ENCODE peak calls at places on chromosomes 11 and 22, in nine cellular contexts. One of them, this sample, is unnamed.

GRCh38 chr22:19473578-19473977 is 5.4 kb downstream of the UFD1 start:
- DNase-seq in T-helper 17 cell: no peak
- DNase-seq in type B pancreatic cell: no peak
- DNase-seq in CD4-positive, alpha-beta memory T cell: no peak
- DNase-seq in HuH-7.5: no peak
- DNase-seq in A172: peak; percentile 29
- DNase-seq in MM.1S: no peak
- DNase-seq in thoracic aorta: no peak
- DNase-seq in HTR-8/SVneo: no peak
- DNase-seq in this sample: no peak

GRCh38 chr11:3169952-3170755 is 5.0 kb upstream of the OSBPL5 start:
- DNase-seq in T-helper 17 cell: no peak
- DNase-seq in type B pancreatic cell: no peak
- DNase-seq in CD4-positive, alpha-beta memory T cell: no peak
- DNase-seq in HuH-7.5: no peak
- DNase-seq in A172: no peak
- DNase-seq in MM.1S: no peak
- DNase-seq in thoracic aorta: no peak
- DNase-seq in HTR-8/SVneo: no peak
- DNase-seq in this sample: peak; percentile 36

GRCh38 chr11:47603295-47603694 is 9.1 kb upstream of the C1QTNF4 start:
- DNase-seq in T-helper 17 cell: no peak
- DNase-seq in type B pancreatic cell: no peak
- DNase-seq in CD4-positive, alpha-beta memory T cell: no peak
- DNase-seq in HuH-7.5: no peak
- DNase-seq in A172: no peak
- DNase-seq in MM.1S: no peak
- DNase-seq in thoracic aorta: no peak
- DNase-seq in HTR-8/SVneo: no peak
- DNase-seq in this sample: no peak

GRCh38 chr22:27999876-28000275 is 80.8 kb upstream of the PITPNB start:
- DNase-seq in T-helper 17 cell: no peak
- DNase-seq in type B pancreatic cell: no peak
- DNase-seq in CD4-positive, alpha-beta memory T cell: no peak
- DNase-seq in HuH-7.5: no peak
- DNase-seq in A172: no peak
- DNase-seq in MM.1S: no peak
- DNase-seq in thoracic aorta: no peak
- DNase-seq in HTR-8/SVneo: no peak
- DNase-seq in this sample: no peak

GRCh38 chr11:24531528-24531927 is 34.7 kb downstream of the LUZP2 start:
- DNase-seq in T-helper 17 cell: no peak
- DNase-seq in type B pancreatic cell: no peak
- DNase-seq in CD4-positive, alpha-beta memory T cell: no peak
- DNase-seq in HuH-7.5: no peak
- DNase-seq in A172: no peak
- DNase-seq in MM.1S: no peak
- DNase-seq in thoracic aorta: no peak
- DNase-seq in HTR-8/SVneo: no peak
- DNase-seq in this sample: no peak

GRCh38 chr11:19868871-19869270 is 156.2 kb downstream of the NAV2 start:
- DNase-seq in T-helper 17 cell: no peak
- DNase-seq in type B pancreatic cell: no peak
- DNase-seq in CD4-positive, alpha-beta memory T cell: no peak
- DNase-seq in HuH-7.5: no peak
- DNase-seq in A172: no peak
- DNase-seq in MM.1S: no peak
- DNase-seq in thoracic aorta: no peak
- DNase-seq in HTR-8/SVneo: no peak
- DNase-seq in this sample: no peak

GRCh38 chr11:123751777-123752176 is 2.5 kb downstream of the OR6X1 start:
- DNase-seq in T-helper 17 cell: no peak
- DNase-seq in type B pancreatic cell: no peak
- DNase-seq in CD4-positive, alpha-beta memory T cell: no peak
- DNase-seq in HuH-7.5: no peak
- DNase-seq in A172: no peak
- DNase-seq in MM.1S: no peak
- DNase-seq in thoracic aorta: no peak
- DNase-seq in HTR-8/SVneo: no peak
- DNase-seq in this sample: no peak

GRCh38 chr11:10205928-10206327 is 88.1 kb downstream of the SBF2 start:
- DNase-seq in T-helper 17 cell: no peak
- DNase-seq in type B pancreatic cell: no peak
- DNase-seq in CD4-positive, alpha-beta memory T cell: no peak
- DNase-seq in HuH-7.5: no peak
- DNase-seq in A172: no peak
- DNase-seq in MM.1S: no peak
- DNase-seq in thoracic aorta: no peak
- DNase-seq in HTR-8/SVneo: no peak
- DNase-seq in this sample: no peak

GRCh38 chr22:50009765-50010675 is 2.5 kb downstream of the IL17REL start:
- DNase-seq in T-helper 17 cell: peak; percentile 17
- DNase-seq in type B pancreatic cell: peak; percentile 80
- DNase-seq in CD4-positive, alpha-beta memory T cell: peak; percentile 33
- DNase-seq in HuH-7.5: no peak
- DNase-seq in A172: no peak
- DNase-seq in MM.1S: no peak
- DNase-seq in thoracic aorta: no peak
- DNase-seq in HTR-8/SVneo: no peak
- DNase-seq in this sample: no peak

GRCh38 chr11:131511794-131512193 is 141.4 kb downstream of the NTM start:
- DNase-seq in T-helper 17 cell: no peak
- DNase-seq in type B pancreatic cell: no peak
- DNase-seq in CD4-positive, alpha-beta memory T cell: no peak
- DNase-seq in HuH-7.5: no peak
- DNase-seq in A172: no peak
- DNase-seq in MM.1S: peak; percentile 88
- DNase-seq in thoracic aorta: no peak
- DNase-seq in HTR-8/SVneo: no peak
- DNase-seq in this sample: no peak

GRCh38 chr11:63880031-63880841 is 36.7 kb downstream of the RCOR2 start:
- DNase-seq in T-helper 17 cell: no peak
- DNase-seq in type B pancreatic cell: no peak
- DNase-seq in CD4-positive, alpha-beta memory T cell: no peak
- DNase-seq in HuH-7.5: no peak
- DNase-seq in A172: peak; percentile 36
- DNase-seq in MM.1S: no peak
- DNase-seq in thoracic aorta: no peak
- DNase-seq in HTR-8/SVneo: no peak
- DNase-seq in this sample: no peak

GRCh38 chr11:18578975-18579598 is 9.4 kb downstream of the UEVLD start:
- DNase-seq in T-helper 17 cell: no peak
- DNase-seq in type B pancreatic cell: no peak
- DNase-seq in CD4-positive, alpha-beta memory T cell: peak; percentile 54
- DNase-seq in HuH-7.5: no peak
- DNase-seq in A172: peak; percentile 50
- DNase-seq in MM.1S: no peak
- DNase-seq in thoracic aorta: no peak
- DNase-seq in HTR-8/SVneo: no peak
- DNase-seq in this sample: no peak

GRCh38 chr11:15204766-15205165 is 90.0 kb downstream of the INSC start:
- DNase-seq in T-helper 17 cell: no peak
- DNase-seq in type B pancreatic cell: no peak
- DNase-seq in CD4-positive, alpha-beta memory T cell: no peak
- DNase-seq in HuH-7.5: no peak
- DNase-seq in A172: no peak
- DNase-seq in MM.1S: no peak
- DNase-seq in thoracic aorta: no peak
- DNase-seq in HTR-8/SVneo: no peak
- DNase-seq in this sample: no peak

GRCh38 chr22:30830907-30831306 is 136.2 kb downstream of the OSBP2 start:
- DNase-seq in T-helper 17 cell: no peak
- DNase-seq in type B pancreatic cell: no peak
- DNase-seq in CD4-positive, alpha-beta memory T cell: no peak
- DNase-seq in HuH-7.5: no peak
- DNase-seq in A172: peak; percentile 89
- DNase-seq in MM.1S: no peak
- DNase-seq in thoracic aorta: no peak
- DNase-seq in HTR-8/SVneo: peak; percentile 13
- DNase-seq in this sample: peak; percentile 92

GRCh38 chr11:77410076-77410827 is 63.6 kb downstream of the PAK1 start:
- DNase-seq in T-helper 17 cell: no peak
- DNase-seq in type B pancreatic cell: no peak
- DNase-seq in CD4-positive, alpha-beta memory T cell: no peak
- DNase-seq in HuH-7.5: no peak
- DNase-seq in A172: no peak
- DNase-seq in MM.1S: no peak
- DNase-seq in thoracic aorta: no peak
- DNase-seq in HTR-8/SVneo: no peak
- DNase-seq in this sample: no peak

GRCh38 chr11:82864268-82864667 is 36.0 kb downstream of the PRCP start:
- DNase-seq in T-helper 17 cell: no peak
- DNase-seq in type B pancreatic cell: no peak
- DNase-seq in CD4-positive, alpha-beta memory T cell: no peak
- DNase-seq in HuH-7.5: peak; percentile 18
- DNase-seq in A172: peak; percentile 68
- DNase-seq in MM.1S: peak; percentile 80
- DNase-seq in thoracic aorta: no peak
- DNase-seq in HTR-8/SVneo: peak; percentile 58
- DNase-seq in this sample: no peak

GRCh38 chr11:128552783-128553661 is 34.3 kb downstream of the ETS1 start:
- DNase-seq in T-helper 17 cell: no peak
- DNase-seq in type B pancreatic cell: no peak
- DNase-seq in CD4-positive, alpha-beta memory T cell: peak; percentile 41
- DNase-seq in HuH-7.5: no peak
- DNase-seq in A172: no peak
- DNase-seq in MM.1S: no peak
- DNase-seq in thoracic aorta: no peak
- DNase-seq in HTR-8/SVneo: no peak
- DNase-seq in this sample: no peak

GRCh38 chr11:95193541-95193940 is 37.5 kb downstream of the SESN3 start:
- DNase-seq in T-helper 17 cell: no peak
- DNase-seq in type B pancreatic cell: no peak
- DNase-seq in CD4-positive, alpha-beta memory T cell: no peak
- DNase-seq in HuH-7.5: no peak
- DNase-seq in A172: no peak
- DNase-seq in MM.1S: no peak
- DNase-seq in thoracic aorta: no peak
- DNase-seq in HTR-8/SVneo: no peak
- DNase-seq in this sample: no peak

GRCh38 chr11:33860926-33861325 is 30.9 kb downstream of the LMO2 start:
- DNase-seq in T-helper 17 cell: no peak
- DNase-seq in type B pancreatic cell: no peak
- DNase-seq in CD4-positive, alpha-beta memory T cell: no peak
- DNase-seq in HuH-7.5: no peak
- DNase-seq in A172: no peak
- DNase-seq in MM.1S: no peak
- DNase-seq in thoracic aorta: no peak
- DNase-seq in HTR-8/SVneo: no peak
- DNase-seq in this sample: no peak

GRCh38 chr11:76215946-76216345 is 9.6 kb upstream of the WNT11 start:
- DNase-seq in T-helper 17 cell: no peak
- DNase-seq in type B pancreatic cell: no peak
- DNase-seq in CD4-positive, alpha-beta memory T cell: peak; percentile 2
- DNase-seq in HuH-7.5: no peak
- DNase-seq in A172: peak; percentile 49
- DNase-seq in MM.1S: no peak
- DNase-seq in thoracic aorta: no peak
- DNase-seq in HTR-8/SVneo: no peak
- DNase-seq in this sample: no peak

GRCh38 chr11:79438631-79439429 is 2.0 kb downstream of the TENM4 start:
- DNase-seq in T-helper 17 cell: no peak
- DNase-seq in type B pancreatic cell: no peak
- DNase-seq in CD4-positive, alpha-beta memory T cell: no peak
- DNase-seq in HuH-7.5: no peak
- DNase-seq in A172: no peak
- DNase-seq in MM.1S: peak; percentile 13
- DNase-seq in thoracic aorta: no peak
- DNase-seq in HTR-8/SVneo: no peak
- DNase-seq in this sample: no peak

GRCh38 chr22:23542933-23543332 is 37.2 kb downstream of the IGLL1 start:
- DNase-seq in T-helper 17 cell: no peak
- DNase-seq in type B pancreatic cell: no peak
- DNase-seq in CD4-positive, alpha-beta memory T cell: no peak
- DNase-seq in HuH-7.5: no peak
- DNase-seq in A172: peak; percentile 33
- DNase-seq in MM.1S: no peak
- DNase-seq in thoracic aorta: no peak
- DNase-seq in HTR-8/SVneo: no peak
- DNase-seq in this sample: no peak

GRCh38 chr11:36684840-36685800 is 87.1 kb upstream of the RAG2 start:
- DNase-seq in T-helper 17 cell: no peak
- DNase-seq in type B pancreatic cell: no peak
- DNase-seq in CD4-positive, alpha-beta memory T cell: peak; percentile 62
- DNase-seq in HuH-7.5: no peak
- DNase-seq in A172: no peak
- DNase-seq in MM.1S: peak; percentile 60
- DNase-seq in thoracic aorta: no peak
- DNase-seq in HTR-8/SVneo: no peak
- DNase-seq in this sample: no peak

GRCh38 chr11:464316-464715 is 14.2 kb downstream of the PTDSS2 start:
- DNase-seq in T-helper 17 cell: no peak
- DNase-seq in type B pancreatic cell: peak; percentile 65
- DNase-seq in CD4-positive, alpha-beta memory T cell: no peak
- DNase-seq in HuH-7.5: no peak
- DNase-seq in A172: no peak
- DNase-seq in MM.1S: no peak
- DNase-seq in thoracic aorta: no peak
- DNase-seq in HTR-8/SVneo: no peak
- DNase-seq in this sample: peak; percentile 52

GRCh38 chr11:103892603-103893002 is 143.8 kb upstream of the DDI1 start:
- DNase-seq in T-helper 17 cell: no peak
- DNase-seq in type B pancreatic cell: no peak
- DNase-seq in CD4-positive, alpha-beta memory T cell: no peak
- DNase-seq in HuH-7.5: no peak
- DNase-seq in A172: peak; percentile 59
- DNase-seq in MM.1S: no peak
- DNase-seq in thoracic aorta: no peak
- DNase-seq in HTR-8/SVneo: peak; percentile 24
- DNase-seq in this sample: no peak

GRCh38 chr11:122872046-122872445 is 10.5 kb upstream of the JHY start:
- DNase-seq in T-helper 17 cell: no peak
- DNase-seq in type B pancreatic cell: no peak
- DNase-seq in CD4-positive, alpha-beta memory T cell: no peak
- DNase-seq in HuH-7.5: no peak
- DNase-seq in A172: no peak
- DNase-seq in MM.1S: no peak
- DNase-seq in thoracic aorta: no peak
- DNase-seq in HTR-8/SVneo: no peak
- DNase-seq in this sample: no peak

GRCh38 chr11:35523351-35523768 is 2.1 kb downstream of the PAMR1 start:
- DNase-seq in T-helper 17 cell: no peak
- DNase-seq in type B pancreatic cell: no peak
- DNase-seq in CD4-positive, alpha-beta memory T cell: no peak
- DNase-seq in HuH-7.5: no peak
- DNase-seq in A172: peak; percentile 31
- DNase-seq in MM.1S: no peak
- DNase-seq in thoracic aorta: no peak
- DNase-seq in HTR-8/SVneo: no peak
- DNase-seq in this sample: no peak

GRCh38 chr11:73565804-73566203 is 32.1 kb downstream of the FAM168A start:
- DNase-seq in T-helper 17 cell: no peak
- DNase-seq in type B pancreatic cell: no peak
- DNase-seq in CD4-positive, alpha-beta memory T cell: no peak
- DNase-seq in HuH-7.5: no peak
- DNase-seq in A172: no peak
- DNase-seq in MM.1S: no peak
- DNase-seq in thoracic aorta: no peak
- DNase-seq in HTR-8/SVneo: no peak
- DNase-seq in this sample: no peak

GRCh38 chr11:82174610-82175009 is 559.1 kb downstream of the FAM181B start:
- DNase-seq in T-helper 17 cell: no peak
- DNase-seq in type B pancreatic cell: no peak
- DNase-seq in CD4-positive, alpha-beta memory T cell: no peak
- DNase-seq in HuH-7.5: no peak
- DNase-seq in A172: no peak
- DNase-seq in MM.1S: no peak
- DNase-seq in thoracic aorta: no peak
- DNase-seq in HTR-8/SVneo: no peak
- DNase-seq in this sample: no peak

GRCh38 chr22:33726294-33726711 is 194.0 kb downstream of the LARGE1 start:
- DNase-seq in T-helper 17 cell: no peak
- DNase-seq in type B pancreatic cell: no peak
- DNase-seq in CD4-positive, alpha-beta memory T cell: no peak
- DNase-seq in HuH-7.5: no peak
- DNase-seq in A172: peak; percentile 66
- DNase-seq in MM.1S: no peak
- DNase-seq in thoracic aorta: no peak
- DNase-seq in HTR-8/SVneo: no peak
- DNase-seq in this sample: no peak

GRCh38 chr11:63858628-63859550 is 20.0 kb downstream of the MARK2 start:
- DNase-seq in T-helper 17 cell: no peak
- DNase-seq in type B pancreatic cell: no peak
- DNase-seq in CD4-positive, alpha-beta memory T cell: no peak
- DNase-seq in HuH-7.5: no peak
- DNase-seq in A172: no peak
- DNase-seq in MM.1S: no peak
- DNase-seq in thoracic aorta: no peak
- DNase-seq in HTR-8/SVneo: no peak
- DNase-seq in this sample: no peak